ENCODE peak calls at places on chromosomes 13 and 19, in seven cellular contexts. D, F, E, Z, G, N and H are unnamed samples.

GRCh38 chr19:17358395-17358794 is 18.7 kb downstream of the PLVAP start:
- DNase-seq in D (no peak), F (no peak), E (no peak), Z (no peak), G (peak; percentile 30), N (no peak), H (no peak)

GRCh38 chr19:38952395-38953165 is 21.8 kb downstream of the MRPS12 start:
- DNase-seq in D (no peak), F (no peak), E (no peak), Z (peak; percentile 39), G (no peak), N (peak; percentile 81), H (no peak)

GRCh38 chr13:94479559-94480095 is at the start of gene DCT:
- DNase-seq in D (no peak), F (no peak), E (no peak), Z (no peak), G (no peak), N (no peak), H (no peak)

GRCh38 chr13:108733141-108733540 is 103.7 kb downstream of the MYO16 start:
- DNase-seq in D (no peak), F (no peak), E (no peak), Z (no peak), G (no peak), N (no peak), H (no peak)

GRCh38 chr13:99978781-99979452 is 2.7 kb upstream of the ZIC2 start:
- DNase-seq in D (no peak), F (no peak), E (no peak), Z (no peak), G (no peak), N (peak; percentile 94), H (no peak)

GRCh38 chr19:51739466-51740213 is 12.0 kb downstream of the FPR1 start:
- DNase-seq in D (no peak), F (no peak), E (no peak), Z (no peak), G (no peak), N (no peak), H (no peak)

GRCh38 chr19:4971424-4971793 is 2.5 kb downstream of the KDM4B start:
- DNase-seq in D (no peak), F (no peak), E (no peak), Z (peak; percentile 38), G (no peak), N (peak; percentile 89), H (no peak)

GRCh38 chr19:31461814-31462539 is 112.7 kb upstream of the TSHZ3 start:
- DNase-seq in D (no peak), F (no peak), E (no peak), Z (no peak), G (peak; percentile 25), N (no peak), H (no peak)

GRCh38 chr13:110396913-110397379 is 89.9 kb downstream of the COL4A2 start:
- DNase-seq in D (peak; percentile 82), F (peak; percentile 100), E (no peak), Z (peak; percentile 62), G (peak; percentile 100), N (no peak), H (no peak)

GRCh38 chr13:22210134-22210930 is 539.5 kb downstream of the FGF9 start:
- DNase-seq in D (no peak), F (no peak), E (no peak), Z (no peak), G (no peak), N (peak; percentile 50), H (no peak)

GRCh38 chr13:66700336-66700735 is 529.8 kb downstream of the PCDH9 start:
- DNase-seq in D (no peak), F (no peak), E (no peak), Z (no peak), G (no peak), N (no peak), H (no peak)

GRCh38 chr19:33261511-33262192 is 36.0 kb upstream of the SLC7A10 start:
- DNase-seq in D (no peak), F (no peak), E (no peak), Z (no peak), G (no peak), N (no peak), H (no peak)

GRCh38 chr13:97502192-97502591 is 68.2 kb downstream of the RAP2A start:
- DNase-seq in D (peak; percentile 40), F (no peak), E (no peak), Z (no peak), G (peak; percentile 57), N (no peak), H (no peak)

GRCh38 chr13:62747629-62748028 is 1332.0 kb upstream of the PCDH20 start:
- DNase-seq in D (no peak), F (no peak), E (no peak), Z (no peak), G (no peak), N (no peak), H (no peak)

GRCh38 chr13:87867426-87867825 is 196.3 kb downstream of the SLITRK5 start:
- DNase-seq in D (no peak), F (no peak), E (no peak), Z (no peak), G (no peak), N (no peak), H (no peak)

GRCh38 chr13:40780822-40781401 is 8.5 kb upstream of the SLC25A15 start:
- DNase-seq in D (no peak), F (no peak), E (no peak), Z (no peak), G (peak; percentile 9), N (peak; percentile 58), H (no peak)
- TF ChIP-seq CTCF in D (no peak), F (peak; percentile 21), E (no peak), Z (no peak), G (no peak), N (peak; percentile 43), H (no peak)

DNA sequence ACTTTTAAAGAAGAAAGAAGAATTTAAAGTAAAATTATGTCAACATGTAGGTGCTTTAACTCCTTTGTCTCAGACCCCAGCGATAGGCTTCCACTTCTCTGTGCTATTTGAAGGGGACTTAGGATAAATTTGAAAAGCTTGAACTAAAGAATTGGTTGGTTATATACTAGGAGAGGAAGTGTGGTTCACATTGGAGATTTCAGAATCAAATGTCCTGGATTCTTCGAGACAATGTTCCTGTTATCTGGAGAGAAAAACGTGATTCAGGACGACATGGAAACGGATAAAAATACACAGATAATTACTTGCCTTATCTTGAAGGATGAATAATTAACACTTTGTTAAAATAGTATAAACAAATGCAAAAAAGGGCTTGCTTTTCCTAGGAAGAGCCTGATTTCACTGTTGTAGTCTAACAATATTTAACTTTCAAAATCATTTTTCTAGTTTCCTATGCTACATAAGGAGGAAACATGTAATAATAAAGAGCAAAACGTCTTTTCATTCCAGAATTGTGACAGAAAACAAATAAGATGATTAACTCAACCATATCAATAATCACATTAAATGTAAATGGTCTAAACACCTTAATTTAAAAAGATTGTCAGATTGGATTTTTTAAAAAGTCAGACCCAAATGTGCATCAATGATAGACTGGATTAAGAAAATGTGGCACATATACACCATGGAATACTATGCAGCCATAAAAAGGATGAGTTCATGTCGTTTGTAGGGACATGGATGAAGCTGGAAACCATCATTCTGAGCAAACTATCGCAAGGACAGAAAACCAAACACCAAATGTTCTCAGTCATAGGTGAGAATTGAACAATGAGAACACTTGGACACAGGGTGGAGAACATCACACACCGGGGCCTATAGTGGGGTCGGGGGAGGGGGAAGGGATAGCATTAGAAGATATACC is 724 bp upstream of the ZNF780A start:
- DNase-seq in D (no peak), F (no peak), E (no peak), Z (no peak), G (no peak), N (no peak), H (no peak)
- H3K27ac ChIP-seq in D (peak overlapping the region; percentile 88), F (peak overlapping the region; percentile 83), E (peak overlapping the region; percentile 92), Z (peak overlapping the region; percentile 92), G (peak overlapping the region; percentile 79), N (no peak overlapping the region), H (peak overlapping the region; percentile 96)

GRCh38 chr19:29076161-29076560 is 136.8 kb downstream of the UQCRFS1 start:
- DNase-seq in D (no peak), F (no peak), E (no peak), Z (no peak), G (no peak), N (no peak), H (no peak)

GRCh38 chr19:29074579-29074978 is 138.4 kb downstream of the UQCRFS1 start:
- DNase-seq in D (no peak), F (no peak), E (no peak), Z (no peak), G (no peak), N (peak; percentile 3), H (no peak)

GRCh38 chr19:29079331-29079730 is 133.6 kb downstream of the UQCRFS1 start:
- DNase-seq in D (no peak), F (no peak), E (no peak), Z (no peak), G (no peak), N (peak; percentile 26), H (no peak)

GRCh38 chr19:29075149-29075548 is 137.8 kb downstream of the UQCRFS1 start:
- DNase-seq in D (no peak), F (no peak), E (no peak), Z (no peak), G (no peak), N (peak; percentile 25), H (no peak)

GRCh38 chr19:29076963-29077362 is 136.0 kb downstream of the UQCRFS1 start:
- DNase-seq in D (no peak), F (no peak), E (no peak), Z (no peak), G (no peak), N (peak; percentile 4), H (no peak)
- H3K27me3 ChIP-seq in D (peaks cover 7% of the 10 kb centered on the region), F (no peaks in the 10 kb centered on the region), E (no peaks in the 10 kb centered on the region), Z (no peaks in the 10 kb centered on the region), G (no peaks in the 10 kb centered on the region), N (peaks cover 19% of the 10 kb centered on the region), H (no peaks in the 10 kb centered on the region)

GRCh38 chr13:33284916-33285315 is 639 bp downstream of the STARD13 start:
- DNase-seq in D (no peak), F (no peak), E (no peak), Z (no peak), G (no peak), N (no peak), H (no peak)

GRCh38 chr13:33286143-33286542 is 588 bp upstream of the STARD13 start:
- DNase-seq in D (no peak), F (no peak), E (no peak), Z (no peak), G (no peak), N (no peak), H (no peak)

GRCh38 chr13:33284016-33284415 is 1.5 kb downstream of the STARD13 start:
- DNase-seq in D (no peak), F (no peak), E (no peak), Z (no peak), G (no peak), N (no peak), H (no peak)

GRCh38 chr13:33287142-33287882 is 1.8 kb upstream of the STARD13 start:
- DNase-seq in D (no peak), F (no peak), E (no peak), Z (no peak), G (no peak), N (no peak), H (no peak)

DNA sequence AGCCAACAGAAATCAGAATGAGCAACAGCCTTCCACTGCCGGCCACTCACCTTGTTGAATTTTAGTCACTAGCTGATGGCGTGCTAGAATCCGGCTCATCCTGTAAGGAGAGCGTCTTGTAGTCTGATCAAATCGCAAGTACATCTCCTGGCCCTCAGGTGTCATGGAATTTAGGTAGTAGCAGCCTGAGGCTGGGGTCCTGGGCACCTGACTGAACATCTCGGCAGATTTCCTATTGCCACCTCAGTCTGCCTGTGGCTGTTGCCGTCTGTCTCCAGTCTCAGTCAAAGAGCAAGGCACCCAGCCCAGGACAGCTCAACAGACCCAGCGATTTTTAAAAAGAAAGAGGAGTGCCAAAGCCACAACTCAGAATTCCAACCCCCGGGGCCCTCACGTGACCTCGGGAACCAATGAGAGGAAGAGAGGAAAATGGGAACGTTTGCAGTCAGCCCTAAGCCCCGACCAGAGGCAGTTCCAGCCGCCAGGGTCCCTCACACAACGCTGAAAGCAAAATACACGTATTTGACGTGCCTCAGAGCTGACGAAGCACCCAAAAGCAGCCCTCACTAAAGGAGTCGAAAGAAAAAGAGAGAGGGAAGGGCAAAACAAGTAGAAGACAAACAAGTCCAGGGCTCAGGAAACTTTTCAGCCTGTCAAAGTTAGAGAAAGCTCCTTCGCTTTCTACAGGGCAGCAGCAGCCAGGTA is at the start of gene STARD13:
- DNase-seq in D (peak; percentile 95), F (peak; percentile 96), E (peak; percentile 92), Z (peak; percentile 92), G (peak; percentile 98), N (peak; percentile 98), H (peak; percentile 90)
- TF ChIP-seq CTCF in D (peak; percentile 32), F (peak; percentile 62), E (peak; percentile 43), Z (peak; percentile 64), G (peak; percentile 37), N (peak; percentile 63), H (peak; percentile 48)